ENCODE peak calls at places on chromosomes 1 and 21, in four cellular contexts. One of them, this sample, is unnamed.

GRCh38 chr1:206116191-206116872 is 856 bp downstream of the AVPR1B start:
- DNase-seq in IMR-90: no peak
- DNase-seq in fibroblast of lung: no peak
- DNase-seq in GM23248: no peak
- DNase-seq in this sample: no peak

GRCh38 chr21:44989943-44990780 is 50.3 kb downstream of the SLX9 start:
- DNase-seq in GM23248: no peak
- DNase-seq in IMR-90: no peak
- DNase-seq in fibroblast of lung: no peak
- DNase-seq in this sample: no peak

GRCh38 chr1:116733466-116734108 is 20.6 kb upstream of the CD2 start:
- DNase-seq in fibroblast of lung: no peak
- DNase-seq in GM23248: no peak
- DNase-seq in IMR-90: no peak
- DNase-seq in this sample: no peak

GRCh38 chr1:226638001-226638601 is 89.5 kb downstream of the STUM start:
- DNase-seq in fibroblast of lung: no peak
- DNase-seq in IMR-90: no peak
- DNase-seq in GM23248: no peak
- DNase-seq in this sample: no peak

GRCh38 chr21:34517491-34518245 is 5.7 kb upstream of the KCNE1 start:
- DNase-seq in IMR-90: no peak
- DNase-seq in GM23248: no peak
- DNase-seq in fibroblast of lung: no peak
- DNase-seq in this sample: peak; percentile 25

GRCh38 chr1:63593887-63594617 is 841 bp downstream of the PGM1 start:
- DNase-seq in GM23248: peak; percentile 89
- DNase-seq in fibroblast of lung: peak; percentile 76
- DNase-seq in IMR-90: peak; percentile 33
- DNase-seq in this sample: peak; percentile 83

GRCh38 chr1:170660281-170660713 is 3.6 kb upstream of the PRRX1 start:
- DNase-seq in IMR-90: no peak
- DNase-seq in GM23248: peak; percentile 67
- DNase-seq in fibroblast of lung: no peak
- DNase-seq in this sample: no peak

GRCh38 chr1:61092643-61093042 is 10.3 kb downstream of the NFIA start:
- DNase-seq in GM23248: no peak
- DNase-seq in fibroblast of lung: no peak
- DNase-seq in IMR-90: no peak
- DNase-seq in this sample: no peak

GRCh38 chr1:30328401-30329262 is 394.8 kb downstream of the MATN1 start:
- DNase-seq in IMR-90: no peak
- DNase-seq in GM23248: no peak
- DNase-seq in fibroblast of lung: no peak
- DNase-seq in this sample: no peak

GRCh38 chr1:18485227-18485626 is 4.5 kb downstream of the KLHDC7A start:
- DNase-seq in fibroblast of lung: no peak
- DNase-seq in IMR-90: no peak
- DNase-seq in GM23248: no peak
- DNase-seq in this sample: no peak

GRCh38 chr1:55047611-55048010 is 8.3 kb downstream of the PCSK9 start:
- DNase-seq in fibroblast of lung: no peak
- DNase-seq in GM23248: no peak
- DNase-seq in IMR-90: no peak
- DNase-seq in this sample: no peak

GRCh38 chr1:11648039-11648438 is 6.2 kb downstream of the FBXO2 start:
- DNase-seq in IMR-90: no peak
- DNase-seq in GM23248: no peak
- DNase-seq in fibroblast of lung: no peak
- DNase-seq in this sample: no peak

GRCh38 chr1:5598824-5599395 is 393.3 kb downstream of the NPHP4 start:
- DNase-seq in GM23248: no peak
- DNase-seq in IMR-90: no peak
- DNase-seq in fibroblast of lung: no peak
- DNase-seq in this sample: no peak

GRCh38 chr1:96416111-96416595 is 305.4 kb upstream of the PTBP2 start:
- DNase-seq in IMR-90: peak; percentile 99
- DNase-seq in GM23248: peak; percentile 97
- DNase-seq in fibroblast of lung: peak; percentile 100
- DNase-seq in this sample: peak; percentile 84

GRCh38 chr1:87402192-87403046 is 73.7 kb downstream of the LMO4 start:
- DNase-seq in IMR-90: peak; percentile 81
- DNase-seq in fibroblast of lung: peak; percentile 88
- DNase-seq in GM23248: peak; percentile 55
- DNase-seq in this sample: peak; percentile 79

GRCh38 chr1:78038491-78038939 is 7.3 kb upstream of the GIPC2 start:
- DNase-seq in fibroblast of lung: peak; percentile 29
- DNase-seq in IMR-90: peak; percentile 83
- DNase-seq in GM23248: peak; percentile 34
- DNase-seq in this sample: peak; percentile 79

GRCh38 chr1:43565600-43566360 is 35.1 kb downstream of the PTPRF start:
- DNase-seq in fibroblast of lung: peak; percentile 65
- DNase-seq in IMR-90: peak; percentile 39
- DNase-seq in GM23248: peak; percentile 82
- DNase-seq in this sample: no peak

GRCh38 chr1:98704474-98704873 is 43.0 kb downstream of the SNX7 start:
- DNase-seq in IMR-90: peak; percentile 6
- DNase-seq in GM23248: peak; percentile 2
- DNase-seq in fibroblast of lung: peak; percentile 66
- DNase-seq in this sample: no peak

GRCh38 chr1:154962238-154962678 is 676 bp upstream of the PYGO2 start:
- DNase-seq in fibroblast of lung: no peak
- DNase-seq in IMR-90: peak; percentile 22
- DNase-seq in GM23248: peak; percentile 53
- DNase-seq in this sample: peak; percentile 30

DNA sequence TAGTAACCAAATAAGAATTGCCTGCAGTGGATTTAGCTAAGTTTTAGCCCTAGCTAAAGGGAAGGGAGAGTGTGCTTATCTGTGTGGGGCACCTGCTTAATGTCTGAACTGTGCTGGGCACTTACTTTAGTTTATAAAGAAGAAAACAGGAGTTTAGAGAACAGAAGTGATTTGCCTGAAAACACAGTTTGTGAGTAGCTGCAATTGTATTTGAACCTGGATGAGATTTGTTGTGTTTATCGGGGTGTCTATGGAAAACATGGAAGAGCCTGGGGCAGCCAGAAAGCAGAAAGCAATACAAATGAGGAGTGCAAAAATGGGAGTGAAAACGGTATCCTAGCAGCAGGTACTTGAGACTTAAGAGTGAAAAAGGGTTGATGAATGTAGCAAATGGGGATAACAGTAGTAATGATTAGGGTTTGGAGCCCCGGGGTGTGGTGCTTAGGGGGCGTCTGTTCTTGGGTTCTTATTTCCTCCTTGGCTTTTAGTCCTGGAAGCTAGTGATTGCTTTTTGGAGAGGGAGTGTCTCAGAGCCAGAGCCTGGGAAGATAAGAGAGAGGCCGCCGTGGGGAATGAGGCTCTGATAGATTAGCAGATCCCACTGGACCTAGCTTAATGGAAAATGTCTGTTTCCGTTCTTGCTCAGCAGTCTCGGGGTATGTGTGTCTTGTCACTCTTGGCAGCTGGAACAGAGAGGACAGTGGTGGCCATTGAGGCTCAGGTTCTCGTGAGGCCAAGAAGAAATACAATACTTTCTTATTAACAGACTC is 5.6 kb downstream of the PRCC start:
- DNase-seq in fibroblast of lung: no peak
- DNase-seq in GM23248: no peak
- DNase-seq in IMR-90: no peak
- DNase-seq in this sample: no peak
- H4K20me1 ChIP-seq in fibroblast of lung: no peaks in the 10 kb centered on the region
- H4K20me1 ChIP-seq in GM23248: peaks cover 16% of the 10 kb centered on the region
- H4K20me1 ChIP-seq in IMR-90: peaks cover 79% of the 10 kb centered on the region
- H4K20me1 ChIP-seq in this sample: peaks cover 39% of the 10 kb centered on the region

GRCh38 chr1:23777979-23778814 is at the start of gene PITHD1:
- DNase-seq in IMR-90: peak; percentile 79
- DNase-seq in fibroblast of lung: peak; percentile 76
- DNase-seq in GM23248: peak; percentile 95
- DNase-seq in this sample: peak; percentile 86
- H3K4me3 ChIP-seq in IMR-90: peak within 1 kb of the TSS; percentile 97
- H3K4me3 ChIP-seq in fibroblast of lung: peak within 1 kb of the TSS; percentile 95
- H3K4me3 ChIP-seq in GM23248: peak within 1 kb of the TSS; percentile 80
- H3K4me3 ChIP-seq in this sample: peak within 1 kb of the TSS; percentile 85

GRCh38 chr1:235319255-235319654 is 8.7 kb downstream of the ARID4B start:
- DNase-seq in GM23248: no peak
- DNase-seq in fibroblast of lung: no peak
- DNase-seq in IMR-90: no peak
- DNase-seq in this sample: no peak
- H4K20me1 ChIP-seq in GM23248: peaks cover 20% of the 10 kb centered on the region
- H4K20me1 ChIP-seq in fibroblast of lung: peaks cover under 1% of the 10 kb centered on the region
- H4K20me1 ChIP-seq in IMR-90: peaks cover 91% of the 10 kb centered on the region
- H4K20me1 ChIP-seq in this sample: peaks cover 1% of the 10 kb centered on the region

GRCh38 chr1:2356401-2356800 is 35.0 kb downstream of the MORN1 start:
- DNase-seq in GM23248: no peak
- DNase-seq in IMR-90: no peak
- DNase-seq in fibroblast of lung: no peak
- DNase-seq in this sample: no peak

GRCh38 chr1:2353215-2353906 is 38.0 kb downstream of the MORN1 start:
- DNase-seq in fibroblast of lung: no peak
- DNase-seq in GM23248: no peak
- DNase-seq in IMR-90: no peak
- DNase-seq in this sample: no peak

GRCh38 chr1:2355408-2356261 is 35.7 kb downstream of the MORN1 start:
- DNase-seq in IMR-90: no peak
- DNase-seq in fibroblast of lung: no peak
- DNase-seq in GM23248: no peak
- DNase-seq in this sample: no peak

GRCh38 chr1:2353907-2354438 is 37.4 kb downstream of the MORN1 start:
- DNase-seq in GM23248: no peak
- DNase-seq in fibroblast of lung: no peak
- DNase-seq in IMR-90: no peak
- DNase-seq in this sample: no peak

GRCh38 chr1:2354511-2355407 is 36.6 kb downstream of the MORN1 start:
- DNase-seq in GM23248: no peak
- DNase-seq in IMR-90: no peak
- DNase-seq in fibroblast of lung: no peak
- DNase-seq in this sample: no peak
- H3K4me3 ChIP-seq in GM23248: no peak overlapping the region
- H3K4me3 ChIP-seq in IMR-90: no peak overlapping the region
- H3K4me3 ChIP-seq in fibroblast of lung: no peak overlapping the region
- H3K4me3 ChIP-seq in this sample: no peak overlapping the region

GRCh38 chr1:156694563-156694962 is 10.8 kb downstream of the CRABP2 start:
- DNase-seq in IMR-90: no peak
- DNase-seq in fibroblast of lung: no peak
- DNase-seq in GM23248: no peak
- DNase-seq in this sample: no peak

GRCh38 chr1:156691665-156692408 is 13.5 kb downstream of the CRABP2 start:
- DNase-seq in fibroblast of lung: peak; percentile 69
- DNase-seq in GM23248: peak; percentile 62
- DNase-seq in IMR-90: peak; percentile 47
- DNase-seq in this sample: peak; percentile 71

GRCh38 chr1:156692409-156692957 is 12.9 kb downstream of the CRABP2 start:
- DNase-seq in GM23248: no peak
- DNase-seq in IMR-90: no peak
- DNase-seq in fibroblast of lung: no peak
- DNase-seq in this sample: peak; percentile 50

GRCh38 chr1:156693858-156694562 is 11.4 kb downstream of the CRABP2 start:
- DNase-seq in fibroblast of lung: no peak
- DNase-seq in GM23248: peak; percentile 21
- DNase-seq in IMR-90: no peak
- DNase-seq in this sample: peak; percentile 75

DNA sequence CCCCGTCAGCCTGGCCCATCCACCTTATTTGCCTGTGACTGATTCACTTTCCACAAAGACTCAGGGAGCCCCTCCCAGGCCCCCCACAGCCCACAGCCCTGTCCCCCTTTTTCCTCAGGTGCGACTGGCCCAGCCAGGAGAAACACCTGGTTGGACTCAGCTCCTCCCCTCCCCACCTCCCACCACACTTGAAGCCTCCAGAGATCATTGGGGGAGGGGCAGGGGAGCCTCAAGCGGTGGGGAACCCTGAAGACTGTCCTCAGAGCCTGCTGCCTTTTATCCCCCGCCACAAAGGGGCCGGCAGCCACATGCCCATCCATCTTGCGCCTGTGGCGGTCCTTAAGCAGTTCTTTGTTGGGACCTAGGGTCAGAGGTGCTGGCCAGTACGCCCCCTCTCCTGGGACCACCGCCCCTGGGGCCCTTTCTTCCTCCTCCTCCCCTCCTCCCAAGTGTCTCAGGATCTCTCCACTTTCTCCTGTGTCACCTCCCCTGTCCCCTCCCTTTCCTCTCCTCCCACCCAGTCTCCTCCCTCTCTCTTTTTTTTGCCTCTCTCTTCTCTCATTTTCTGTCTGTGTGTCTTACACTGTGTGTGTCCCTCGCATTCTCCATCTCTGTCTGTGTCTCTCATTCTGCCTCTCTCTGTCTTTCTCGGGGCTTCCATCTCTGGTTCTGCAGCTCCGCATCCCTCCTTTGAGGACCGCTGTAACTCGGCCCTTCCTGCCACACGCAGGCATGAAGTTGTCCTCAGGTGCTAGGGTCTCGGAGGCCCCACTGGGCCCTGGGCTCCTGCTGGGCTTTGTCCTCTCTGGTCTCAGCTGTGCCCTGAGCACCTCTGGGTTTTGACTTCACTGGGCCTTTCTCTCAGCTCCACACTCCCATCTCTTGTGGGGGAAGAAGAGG is 12.2 kb downstream of the CRABP2 start:
- DNase-seq in IMR-90: no peak
- DNase-seq in GM23248: no peak
- DNase-seq in fibroblast of lung: no peak
- DNase-seq in this sample: peak; percentile 58
- H4K20me1 ChIP-seq in IMR-90: no peaks in the 10 kb centered on the region
- H4K20me1 ChIP-seq in GM23248: no peaks in the 10 kb centered on the region
- H4K20me1 ChIP-seq in fibroblast of lung: no peaks in the 10 kb centered on the region
- H4K20me1 ChIP-seq in this sample: no peaks in the 10 kb centered on the region

DNA sequence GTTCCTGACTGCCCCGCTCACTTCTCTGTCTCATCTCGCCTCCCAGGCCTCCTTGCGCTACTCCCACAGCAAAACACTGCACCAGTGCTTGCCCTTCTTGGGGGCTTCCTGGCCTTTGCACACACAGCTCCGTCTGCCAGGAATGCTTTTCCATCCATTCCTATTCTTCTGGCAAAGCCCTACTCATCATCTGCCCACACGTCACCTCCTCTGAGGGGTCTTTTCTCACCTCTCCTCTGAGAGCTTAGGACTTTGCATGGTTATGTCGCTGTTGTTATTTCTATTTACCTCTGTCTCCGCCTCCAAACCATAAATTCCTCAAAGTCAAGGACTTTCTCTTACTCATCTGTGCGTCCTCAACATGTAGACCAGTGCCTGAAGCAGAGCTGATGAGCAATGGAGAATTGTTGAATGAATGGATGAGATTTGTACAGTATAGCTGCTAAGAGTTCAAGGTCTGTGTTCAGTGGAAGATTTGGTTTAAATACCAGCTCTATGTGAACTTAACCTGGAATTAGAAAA is 26.4 kb upstream of the BTG2 start:
- DNase-seq in fibroblast of lung: peak; percentile 27
- DNase-seq in GM23248: no peak
- DNase-seq in IMR-90: no peak
- DNase-seq in this sample: no peak
- H3K4me3 ChIP-seq in fibroblast of lung: no peak overlapping the region
- H3K4me3 ChIP-seq in GM23248: peak overlapping the region; percentile 44
- H3K4me3 ChIP-seq in IMR-90: no peak overlapping the region
- H3K4me3 ChIP-seq in this sample: no peak overlapping the region